ENCODE peak calls at places on chromosomes 4 and X, in four cellular contexts. One of them, this sample, is unnamed.

GRCh38 chr4:13762126-13762525 is 134.6 kb upstream of the BOD1L1 start:
- DNase-seq in Peyer's patch: no peak
- DNase-seq in A549: no peak
- DNase-seq in Caco-2: no peak
- DNase-seq in this sample: no peak

GRCh38 chr4:183909187-183909586 is 4.1 kb downstream of the STOX2 start:
- DNase-seq in Caco-2: no peak
- DNase-seq in Peyer's patch: no peak
- DNase-seq in A549: no peak
- DNase-seq in this sample: no peak

GRCh38 chr4:159719531-159719930 is 616.7 kb downstream of the RAPGEF2 start:
- DNase-seq in Caco-2: no peak
- DNase-seq in A549: no peak
- DNase-seq in Peyer's patch: no peak
- DNase-seq in this sample: peak

GRCh38 chr4:32148120-32148666 is 1428.0 kb downstream of the PCDH7 start:
- DNase-seq in A549: no peak
- DNase-seq in Peyer's patch: no peak
- DNase-seq in Caco-2: no peak
- DNase-seq in this sample: peak

GRCh38 chrX:39953879-39954278 is 143.9 kb downstream of the BCOR start:
- DNase-seq in Caco-2: peak
- DNase-seq in A549: peak
- DNase-seq in Peyer's patch: peak
- DNase-seq in this sample: peak

GRCh38 chr4:126784966-126785580 is 847.7 kb upstream of the INTU start:
- DNase-seq in Caco-2: no peak
- DNase-seq in A549: no peak
- DNase-seq in Peyer's patch: no peak
- DNase-seq in this sample: no peak

GRCh38 chr4:13484749-13485345 is 707 bp upstream of the RAB28 start:
- DNase-seq in Peyer's patch: no peak
- DNase-seq in Caco-2: no peak
- DNase-seq in A549: peak
- DNase-seq in this sample: no peak

GRCh38 chrX:6644411-6644810 is 109.5 kb upstream of the VCX3A start:
- DNase-seq in A549: no peak
- DNase-seq in Caco-2: peak
- DNase-seq in Peyer's patch: no peak
- DNase-seq in this sample: no peak

GRCh38 chr4:25878676-25879075 is 15.9 kb upstream of the SEL1L3 start:
- DNase-seq in Caco-2: no peak
- DNase-seq in Peyer's patch: peak
- DNase-seq in A549: no peak
- DNase-seq in this sample: no peak

GRCh38 chr4:25873632-25874129 is 10.9 kb upstream of the SEL1L3 start:
- DNase-seq in Peyer's patch: no peak
- DNase-seq in A549: no peak
- DNase-seq in Caco-2: no peak
- DNase-seq in this sample: no peak

GRCh38 chr4:25872851-25873631 is 10.3 kb upstream of the SEL1L3 start:
- DNase-seq in Caco-2: no peak
- DNase-seq in Peyer's patch: no peak
- DNase-seq in A549: no peak
- DNase-seq in this sample: no peak

GRCh38 chr4:25875281-25875745 is 12.5 kb upstream of the SEL1L3 start:
- DNase-seq in Caco-2: no peak
- DNase-seq in Peyer's patch: peak
- DNase-seq in A549: no peak
- DNase-seq in this sample: no peak

DNA sequence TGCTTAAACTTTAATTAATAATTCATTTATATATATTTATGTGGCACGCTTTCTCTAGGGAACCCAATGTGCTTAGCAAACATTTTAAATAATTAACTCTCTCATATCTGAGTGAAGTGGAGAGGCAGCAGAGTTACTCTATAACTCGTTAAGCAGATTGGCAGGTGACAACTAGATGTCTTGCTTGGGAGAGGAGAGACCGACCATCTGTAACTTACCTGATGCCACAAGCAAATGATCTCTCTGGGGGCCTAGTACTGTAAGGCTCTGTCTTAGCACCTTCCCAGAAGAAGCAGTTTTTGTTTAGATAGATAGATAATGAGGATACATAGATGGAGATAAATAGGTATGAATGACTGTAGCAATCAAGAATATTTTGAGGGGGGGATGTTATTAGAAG is 11.9 kb upstream of the SEL1L3 start:
- DNase-seq in A549: no peak
- DNase-seq in Peyer's patch: no peak
- DNase-seq in Caco-2: no peak
- DNase-seq in this sample: no peak
- H3K4me3 ChIP-seq in A549: no peak
- H3K4me3 ChIP-seq in Peyer's patch: no peak
- H3K4me3 ChIP-seq in Caco-2: no peak
- H3K4me3 ChIP-seq in this sample: no peak

DNA sequence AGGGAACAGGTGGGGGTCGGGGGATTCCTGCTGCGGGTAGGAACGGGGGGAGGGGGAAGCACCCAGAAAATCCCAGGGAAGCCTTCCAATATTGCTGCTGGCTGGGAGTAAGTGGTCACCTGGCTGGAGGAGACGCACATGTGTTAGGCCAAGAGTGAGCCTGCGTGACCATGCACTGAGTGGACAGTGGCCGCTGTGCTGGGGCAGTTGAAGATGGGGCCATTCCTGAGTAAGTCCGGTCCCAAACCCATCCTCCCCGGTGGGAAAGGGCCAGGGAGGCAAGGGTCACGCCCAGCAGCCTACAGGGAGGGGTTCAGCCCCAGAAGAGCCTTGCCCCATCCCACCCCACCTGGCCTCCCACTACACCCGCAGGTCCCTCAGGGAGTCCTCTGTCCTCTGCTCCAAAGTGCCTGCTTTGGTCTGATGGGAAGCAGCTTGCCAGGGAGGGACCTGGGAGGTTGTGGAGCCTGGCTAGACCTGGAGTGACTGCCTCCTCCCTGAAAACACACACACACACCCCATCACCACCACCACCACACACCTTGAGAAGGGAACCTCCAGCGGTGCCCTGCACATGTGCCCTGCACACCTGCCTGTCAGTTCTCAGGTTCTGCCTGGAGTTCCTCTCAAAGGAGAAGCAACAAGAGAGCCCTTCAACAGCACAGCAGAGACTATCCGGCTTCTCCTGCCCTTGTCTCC is 6.1 kb downstream of the L1CAM start:
- DNase-seq in A549: no peak
- DNase-seq in Caco-2: no peak
- DNase-seq in Peyer's patch: no peak
- DNase-seq in this sample: no peak
- H3K4me3 ChIP-seq in A549: no peak
- H3K4me3 ChIP-seq in Caco-2: no peak
- H3K4me3 ChIP-seq in Peyer's patch: no peak
- H3K4me3 ChIP-seq in this sample: no peak

GRCh38 chr4:40458109-40458508 is 123.0 kb downstream of the CHRNA9 start:
- DNase-seq in A549: no peak
- DNase-seq in Caco-2: no peak
- DNase-seq in Peyer's patch: no peak
- DNase-seq in this sample: no peak
- H3K4me3 ChIP-seq in A549: no peak
- H3K4me3 ChIP-seq in Caco-2: no peak
- H3K4me3 ChIP-seq in Peyer's patch: no peak
- H3K4me3 ChIP-seq in this sample: no peak

DNA sequence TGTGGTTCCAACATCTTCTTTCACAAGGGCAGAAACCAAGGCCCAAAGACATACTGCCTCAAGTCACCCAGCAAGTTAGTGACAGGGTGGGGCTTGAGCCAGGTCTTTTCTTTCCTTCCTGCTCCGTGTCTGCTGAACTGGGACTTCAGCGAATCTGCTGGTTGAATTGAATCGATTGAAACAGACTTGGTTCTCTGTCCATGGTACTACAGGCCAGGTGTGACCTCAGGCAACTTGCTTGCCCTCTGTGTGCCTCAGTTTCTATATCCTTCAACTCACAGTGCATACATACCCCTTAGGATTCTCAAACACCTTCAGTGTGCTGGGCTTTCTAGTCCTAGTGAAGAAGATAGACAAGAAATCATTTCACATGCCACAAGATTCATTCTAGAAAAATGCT is 2.0 kb upstream of the ABLIM2 start:
- DNase-seq in Caco-2: no peak
- DNase-seq in Peyer's patch: no peak
- DNase-seq in A549: no peak
- DNase-seq in this sample: no peak
- H3K4me3 ChIP-seq in Caco-2: no peak
- H3K4me3 ChIP-seq in Peyer's patch: no peak
- H3K4me3 ChIP-seq in A549: no peak
- H3K4me3 ChIP-seq in this sample: no peak

GRCh38 chr4:162164881-162165528 is 1.2 kb upstream of the FSTL5 start:
- DNase-seq in Caco-2: no peak
- DNase-seq in Peyer's patch: no peak
- DNase-seq in A549: no peak
- DNase-seq in this sample: no peak
- H3K4me3 ChIP-seq in Caco-2: no peak
- H3K4me3 ChIP-seq in Peyer's patch: no peak
- H3K4me3 ChIP-seq in A549: peak
- H3K4me3 ChIP-seq in this sample: peak

GRCh38 chr4:52750819-52751348 is 341 bp downstream of the ERVMER34-1 start:
- DNase-seq in Peyer's patch: no peak
- DNase-seq in A549: peak
- DNase-seq in Caco-2: no peak
- DNase-seq in this sample: no peak
- H3K4me3 ChIP-seq in Peyer's patch: peak
- H3K4me3 ChIP-seq in A549: peak
- H3K4me3 ChIP-seq in Caco-2: peak
- H3K4me3 ChIP-seq in this sample: peak